ENCODE peak calls at places on chromosomes 6 and 20, in five cellular contexts. D is G401, I is DMS79 treated with DMSO at 0.1 percent for 48 hours, U is cardiac fibroblast, P is glutamatergic neuron. B is an unnamed sample.

GRCh38 chr20:59587570-59587969 is 16.8 kb upstream of the PHACTR3 start:
- DNase-seq in D (no peak), I (no peak), U (no peak), P (peak; percentile 2), B (no peak)

GRCh38 chr6:166671434-166672061 is 44.5 kb upstream of the RPS6KA2 start:
- DNase-seq in D (peak; percentile 16), I (no peak), U (peak; percentile 54), P (no peak), B (no peak)

GRCh38 chr6:37137201-37137880 is 32.6 kb upstream of the PIM1 start:
- DNase-seq in D (peak; percentile 77), I (no peak), U (peak; percentile 98), P (peak; percentile 36), B (peak; percentile 24)

GRCh38 chr6:84872996-84873395 is 108.6 kb upstream of the TBX18 start:
- DNase-seq in D (no peak), I (no peak), U (peak; percentile 54), P (no peak), B (no peak)

GRCh38 chr20:38874460-38875169 is 51.6 kb upstream of the FAM83D start:
- DNase-seq in D (no peak), I (no peak), U (no peak), P (no peak), B (peak; percentile 46)

GRCh38 chr6:39948156-39948850 is 14.0 kb upstream of the MOCS1 start:
- DNase-seq in D (no peak), I (no peak), U (no peak), P (no peak), B (no peak)

GRCh38 chr6:12608016-12608860 is 108.3 kb upstream of the PHACTR1 start:
- DNase-seq in D (no peak), I (no peak), U (peak; percentile 31), P (no peak), B (no peak)

GRCh38 chr6:133827766-133828165 is 61.1 kb upstream of the TCF21 start:
- DNase-seq in D (no peak), I (no peak), U (no peak), P (no peak), B (no peak)

GRCh38 chr20:59320426-59320825 is 20.0 kb downstream of the EDN3 start:
- DNase-seq in D (no peak), I (no peak), U (no peak), P (no peak), B (no peak)

GRCh38 chr20:22962567-22963439 is 72.3 kb upstream of the SSTR4 start:
- DNase-seq in D (no peak), I (no peak), U (no peak), P (no peak), B (no peak)

GRCh38 chr6:119739776-119740175 is 390.2 kb upstream of the MAN1A1 start:
- DNase-seq in D (no peak), I (no peak), U (no peak), P (no peak), B (no peak)

GRCh38 chr20:22001886-22002285 is 296.4 kb downstream of the PAX1 start:
- DNase-seq in D (no peak), I (no peak), U (no peak), P (no peak), B (no peak)

GRCh38 chr20:62501801-62502495 is 26.2 kb upstream of the GATA5 start:
- DNase-seq in D (no peak), I (no peak), U (peak; percentile 37), P (no peak), B (peak; percentile 89)

GRCh38 chr20:17841751-17842191 is 126.8 kb downstream of the SNX5 start:
- DNase-seq in D (no peak), I (no peak), U (peak; percentile 81), P (no peak), B (no peak)

GRCh38 chr20:63567382-63568169 is 6.5 kb downstream of the HELZ2 start:
- DNase-seq in D (no peak), I (no peak), U (no peak), P (no peak), B (peak; percentile 71)

GRCh38 chr6:124007915-124008688 is 204.4 kb downstream of the NKAIN2 start:
- DNase-seq in D (no peak), I (no peak), U (no peak), P (no peak), B (no peak)

GRCh38 chr6:168967556-168967955 is 286.1 kb downstream of the THBS2 start:
- DNase-seq in D (no peak), I (no peak), U (no peak), P (no peak), B (no peak)

GRCh38 chr6:27178001-27178730 is 69.3 kb upstream of the PRSS16 start:
- DNase-seq in D (peak; percentile 56), I (no peak), U (peak; percentile 94), P (peak; percentile 32), B (peak; percentile 59)

GRCh38 chr6:14722704-14723103 is 523.2 kb upstream of the JARID2 start:
- DNase-seq in D (no peak), I (no peak), U (no peak), P (no peak), B (no peak)

GRCh38 chr6:2576499-2576898 is 174.2 kb downstream of the MYLK4 start:
- DNase-seq in D (no peak), I (no peak), U (peak; percentile 12), P (no peak), B (no peak)